ENCODE peak calls at places on chromosomes 6 and 20, in nine cellular contexts. One of them, this sample, is unnamed.
A peak's percentile ranks its signal among the peaks of the same experiment; 100 is the strongest.

GRCh38 chr20:11922561-11922960 is 4.9 kb downstream of the BTBD3 start:
- DNase-seq in occipital lobe: no peak
- DNase-seq in Right ventricle myocardium superior: peak; percentile 56
- DNase-seq in mucosa of descending colon: no peak
- DNase-seq in D341Med: no peak
- DNase-seq in left ventricle myocardium superior: peak; percentile 50
- DNase-seq in GDM1: no peak
- DNase-seq in CD8-positive, alpha-beta T cell: no peak
- DNase-seq in NCI-H1105: no peak
- DNase-seq in this sample: peak; percentile 44

GRCh38 chr20:47088339-47088738 is 193.7 kb downstream of the EYA2 start:
- DNase-seq in NCI-H1105: no peak
- DNase-seq in CD8-positive, alpha-beta T cell: no peak
- DNase-seq in occipital lobe: no peak
- DNase-seq in mucosa of descending colon: no peak
- DNase-seq in left ventricle myocardium superior: no peak
- DNase-seq in Right ventricle myocardium superior: no peak
- DNase-seq in D341Med: no peak
- DNase-seq in GDM1: no peak
- DNase-seq in this sample: no peak

GRCh38 chr20:45917790-45918141 is 5.8 kb upstream of the PLTP start:
- DNase-seq in CD8-positive, alpha-beta T cell: no peak
- DNase-seq in Right ventricle myocardium superior: no peak
- DNase-seq in NCI-H1105: no peak
- DNase-seq in GDM1: no peak
- DNase-seq in left ventricle myocardium superior: peak; percentile 64
- DNase-seq in occipital lobe: peak; percentile 45
- DNase-seq in mucosa of descending colon: no peak
- DNase-seq in D341Med: no peak
- DNase-seq in this sample: no peak

GRCh38 chr20:57089701-57090144 is 176.7 kb downstream of the BMP7 start:
- DNase-seq in Right ventricle myocardium superior: peak; percentile 79
- DNase-seq in left ventricle myocardium superior: peak; percentile 81
- DNase-seq in mucosa of descending colon: peak; percentile 85
- DNase-seq in occipital lobe: peak; percentile 16
- DNase-seq in CD8-positive, alpha-beta T cell: peak; percentile 42
- DNase-seq in NCI-H1105: peak; percentile 52
- DNase-seq in D341Med: peak; percentile 91
- DNase-seq in GDM1: peak; percentile 30
- DNase-seq in this sample: peak; percentile 68

GRCh38 chr6:31403283-31403989 is at the start of gene MICA:
- DNase-seq in left ventricle myocardium superior: peak; percentile 92
- DNase-seq in D341Med: peak; percentile 57
- DNase-seq in CD8-positive, alpha-beta T cell: peak; percentile 46
- DNase-seq in Right ventricle myocardium superior: peak; percentile 94
- DNase-seq in mucosa of descending colon: peak; percentile 94
- DNase-seq in occipital lobe: peak; percentile 78
- DNase-seq in NCI-H1105: no peak
- DNase-seq in GDM1: peak; percentile 47
- DNase-seq in this sample: peak; percentile 92

GRCh38 chr6:129620234-129620610 is 89.8 kb downstream of the ARHGAP18 start:
- DNase-seq in Right ventricle myocardium superior: no peak
- DNase-seq in D341Med: no peak
- DNase-seq in left ventricle myocardium superior: no peak
- DNase-seq in occipital lobe: no peak
- DNase-seq in CD8-positive, alpha-beta T cell: no peak
- DNase-seq in NCI-H1105: no peak
- DNase-seq in mucosa of descending colon: no peak
- DNase-seq in GDM1: no peak
- DNase-seq in this sample: no peak

GRCh38 chr20:17691758-17692157 is 8.0 kb upstream of the BANF2 start:
- DNase-seq in left ventricle myocardium superior: no peak
- DNase-seq in NCI-H1105: no peak
- DNase-seq in GDM1: no peak
- DNase-seq in D341Med: no peak
- DNase-seq in Right ventricle myocardium superior: no peak
- DNase-seq in CD8-positive, alpha-beta T cell: no peak
- DNase-seq in occipital lobe: no peak
- DNase-seq in mucosa of descending colon: no peak
- DNase-seq in this sample: no peak

GRCh38 chr20:31868853-31869672 is 1.3 kb downstream of the DUSP15 start:
- DNase-seq in GDM1: no peak
- DNase-seq in Right ventricle myocardium superior: no peak
- DNase-seq in NCI-H1105: no peak
- DNase-seq in D341Med: no peak
- DNase-seq in occipital lobe: no peak
- DNase-seq in CD8-positive, alpha-beta T cell: no peak
- DNase-seq in mucosa of descending colon: no peak
- DNase-seq in left ventricle myocardium superior: no peak
- DNase-seq in this sample: no peak

GRCh38 chr6:107866606-107867301 is 42.6 kb upstream of the SCML4 start:
- DNase-seq in NCI-H1105: peak; percentile 23
- DNase-seq in D341Med: no peak
- DNase-seq in occipital lobe: no peak
- DNase-seq in mucosa of descending colon: no peak
- DNase-seq in GDM1: no peak
- DNase-seq in CD8-positive, alpha-beta T cell: peak; percentile 9
- DNase-seq in Right ventricle myocardium superior: no peak
- DNase-seq in left ventricle myocardium superior: no peak
- DNase-seq in this sample: no peak

GRCh38 chr6:52640170-52640569 is 30.7 kb upstream of the TMEM14A start:
- DNase-seq in left ventricle myocardium superior: no peak
- DNase-seq in CD8-positive, alpha-beta T cell: no peak
- DNase-seq in D341Med: no peak
- DNase-seq in GDM1: no peak
- DNase-seq in mucosa of descending colon: peak; percentile 31
- DNase-seq in Right ventricle myocardium superior: no peak
- DNase-seq in NCI-H1105: peak; percentile 25
- DNase-seq in occipital lobe: no peak
- DNase-seq in this sample: peak; percentile 35

GRCh38 chr6:40822619-40823018 is 216.4 kb downstream of the UNC5CL start:
- DNase-seq in CD8-positive, alpha-beta T cell: no peak
- DNase-seq in occipital lobe: no peak
- DNase-seq in mucosa of descending colon: no peak
- DNase-seq in left ventricle myocardium superior: no peak
- DNase-seq in D341Med: no peak
- DNase-seq in Right ventricle myocardium superior: no peak
- DNase-seq in NCI-H1105: no peak
- DNase-seq in GDM1: no peak
- DNase-seq in this sample: no peak

GRCh38 chr6:108820011-108820410 is 28.2 kb upstream of the ARMC2 start:
- DNase-seq in left ventricle myocardium superior: no peak
- DNase-seq in mucosa of descending colon: no peak
- DNase-seq in GDM1: no peak
- DNase-seq in occipital lobe: no peak
- DNase-seq in NCI-H1105: no peak
- DNase-seq in D341Med: no peak
- DNase-seq in Right ventricle myocardium superior: no peak
- DNase-seq in CD8-positive, alpha-beta T cell: no peak
- DNase-seq in this sample: no peak

GRCh38 chr6:21946298-21946783 is 350.5 kb downstream of the PRL start:
- DNase-seq in Right ventricle myocardium superior: no peak
- DNase-seq in GDM1: no peak
- DNase-seq in left ventricle myocardium superior: no peak
- DNase-seq in mucosa of descending colon: no peak
- DNase-seq in D341Med: no peak
- DNase-seq in NCI-H1105: no peak
- DNase-seq in occipital lobe: no peak
- DNase-seq in CD8-positive, alpha-beta T cell: no peak
- DNase-seq in this sample: no peak

GRCh38 chr6:105981002-105981887 is 104.9 kb upstream of the PRDM1 start:
- DNase-seq in mucosa of descending colon: peak; percentile 61
- DNase-seq in GDM1: no peak
- DNase-seq in D341Med: no peak
- DNase-seq in left ventricle myocardium superior: peak; percentile 33
- DNase-seq in occipital lobe: no peak
- DNase-seq in Right ventricle myocardium superior: peak; percentile 43
- DNase-seq in NCI-H1105: no peak
- DNase-seq in CD8-positive, alpha-beta T cell: no peak
- DNase-seq in this sample: no peak

GRCh38 chr6:50655848-50656453 is 57.4 kb upstream of the TFAP2D start:
- DNase-seq in mucosa of descending colon: no peak
- DNase-seq in NCI-H1105: no peak
- DNase-seq in CD8-positive, alpha-beta T cell: no peak
- DNase-seq in GDM1: no peak
- DNase-seq in D341Med: peak; percentile 28
- DNase-seq in left ventricle myocardium superior: no peak
- DNase-seq in Right ventricle myocardium superior: no peak
- DNase-seq in occipital lobe: no peak
- DNase-seq in this sample: no peak

GRCh38 chr20:37095108-37095608 is 639 bp downstream of the RBL1 start:
- DNase-seq in GDM1: no peak
- DNase-seq in left ventricle myocardium superior: no peak
- DNase-seq in occipital lobe: peak; percentile 27
- DNase-seq in Right ventricle myocardium superior: peak; percentile 44
- DNase-seq in mucosa of descending colon: peak; percentile 46
- DNase-seq in NCI-H1105: no peak
- DNase-seq in CD8-positive, alpha-beta T cell: peak; percentile 24
- DNase-seq in D341Med: peak; percentile 48
- DNase-seq in this sample: no peak

GRCh38 chr6:13760307-13760706 is 48.7 kb upstream of the RANBP9 start:
- DNase-seq in mucosa of descending colon: no peak
- DNase-seq in left ventricle myocardium superior: no peak
- DNase-seq in NCI-H1105: no peak
- DNase-seq in GDM1: no peak
- DNase-seq in D341Med: no peak
- DNase-seq in CD8-positive, alpha-beta T cell: no peak
- DNase-seq in occipital lobe: no peak
- DNase-seq in Right ventricle myocardium superior: no peak
- DNase-seq in this sample: no peak

This sample was measured in left cardiac atrium.